ENCODE peak calls at places on chromosomes 2 and 18, in four cellular contexts. W is HepG2, D is GM12878, X is K562. O is an unnamed sample.

GRCh38 chr18:75201936-75202335 is 7.0 kb downstream of the PTGR3 start:
- DNase-seq in D (no peak), X (no peak), W (no peak), O (no peak)

GRCh38 chr18:55405655-55406373 is 182.2 kb downstream of the TCF4 start:
- DNase-seq in D (no peak), W (no peak), X (peak), O (no peak)

GRCh38 chr2:241035142-241035817 is 36.9 kb downstream of the SNED1 start:
- DNase-seq in D (no peak), W (no peak), X (no peak), O (no peak)

GRCh38 chr18:44682871-44683221 is 2.2 kb downstream of the SETBP1 start:
- DNase-seq in W (no peak), X (no peak), D (no peak), O (peak)

GRCh38 chr18:57898506-57899124 is 95.5 kb upstream of the ATP8B1 start:
- DNase-seq in X (no peak), D (no peak), W (no peak), O (no peak)

GRCh38 chr2:74379851-74380789 is at the start of gene DCTN1:
- DNase-seq in W (peak), X (peak), D (no peak), O (peak)

GRCh38 chr2:44937688-44938240 is 3.7 kb upstream of the SIX3 start:
- DNase-seq in X (no peak), W (no peak), D (no peak), O (peak)

GRCh38 chr2:123073371-123073770 is 951.7 kb upstream of the CNTNAP5 start:
- DNase-seq in W (no peak), D (no peak), X (no peak), O (no peak)

GRCh38 chr2:26530696-26531095 is 52.8 kb upstream of the OTOF start:
- DNase-seq in X (no peak), W (no peak), D (no peak), O (no peak)

GRCh38 chr2:149739171-149739879 is 151.8 kb upstream of the MMADHC start:
- DNase-seq in D (no peak), X (no peak), W (no peak), O (no peak)

GRCh38 chr2:219441451-219442205 is 7.0 kb downstream of the SPEG start:
- DNase-seq in W (no peak), D (no peak), X (peak), O (peak)

GRCh38 chr2:33497177-33497787 is 20.8 kb downstream of the RASGRP3 start:
- DNase-seq in X (no peak), D (peak), W (no peak), O (no peak)

GRCh38 chr2:101795033-101795432 is 97.5 kb downstream of the MAP4K4 start:
- DNase-seq in D (no peak), W (no peak), X (no peak), O (no peak)

GRCh38 chr2:120245520-120245835 is 7.2 kb upstream of the RALB start:
- DNase-seq in X (no peak), D (no peak), W (peak), O (peak)

GRCh38 chr18:23998811-23999210 is 15.7 kb upstream of the TTC39C start:
- DNase-seq in W (peak), X (no peak), D (no peak), O (no peak)

GRCh38 chr2:149991576-149991975 is 404.0 kb upstream of the MMADHC start:
- DNase-seq in W (peak), X (no peak), D (no peak), O (peak)

GRCh38 chr18:712401-713134 is at the start of gene ENOSF1:
- DNase-seq in W (peak), X (peak), D (no peak), O (peak)

GRCh38 chr2:227033471-227034148 is 130.4 kb downstream of the COL4A4 start:
- DNase-seq in X (peak), W (peak), D (no peak), O (peak)

GRCh38 chr18:35588995-35589394 is 7.5 kb downstream of the GALNT1 start:
- DNase-seq in W (peak), X (peak), D (no peak), O (no peak)

GRCh38 chr2:85799215-85799956 is 45.6 kb downstream of the ATOH8 start:
- DNase-seq in W (peak), D (no peak), X (no peak), O (peak)

GRCh38 chr2:168912466-168913170 is 11.5 kb downstream of the G6PC2 start:
- DNase-seq in W (no peak), X (no peak), D (no peak), O (no peak)

GRCh38 chr2:9988320-9988719 is 36.8 kb downstream of the GRHL1 start:
- DNase-seq in X (no peak), W (no peak), D (no peak), O (no peak)

GRCh38 chr2:89848114-89848513 is 1156.6 kb downstream of the RPIA start:
- DNase-seq in W (no peak), X (peak), D (no peak), O (no peak)

GRCh38 chr18:9386872-9387271 is 52.3 kb downstream of the TWSG1 start:
- DNase-seq in W (no peak), X (no peak), D (no peak), O (no peak)

GRCh38 chr2:130332271-130333073 is 10.2 kb upstream of the IMP4 start:
- DNase-seq in D (no peak), X (peak), W (peak), O (peak)

GRCh38 chr2:44342854-44343253 is 18.4 kb downstream of the PREPL start:
- DNase-seq in W (peak), X (no peak), D (no peak), O (peak)

GRCh38 chr18:8835556-8835955 is 130.2 kb downstream of the MTCL1 start:
- DNase-seq in X (no peak), D (no peak), W (no peak), O (no peak)

GRCh38 chr2:191835100-191835499 is 11.8 kb downstream of the CAVIN2 start:
- DNase-seq in W (no peak), D (no peak), X (no peak), O (no peak)

GRCh38 chr2:21535826-21536225 is 412.1 kb downstream of the TDRD15 start:
- DNase-seq in D (no peak), W (no peak), X (no peak), O (no peak)

GRCh38 chr2:173891315-173892037 is 73.7 kb downstream of the SP3 start:
- DNase-seq in D (no peak), W (no peak), X (peak), O (no peak)

GRCh38 chr2:186543561-186544131 is 46.2 kb upstream of the ITGAV start:
- DNase-seq in W (no peak), D (no peak), X (no peak), O (no peak)

GRCh38 chr2:10286216-10287037 is 16.3 kb upstream of the HPCAL1 start:
- DNase-seq in D (no peak), W (no peak), X (no peak), O (peak)

GRCh38 chr2:27186613-27187345 is 25.1 kb upstream of the ATRAID start:
- DNase-seq in X (no peak), D (no peak), W (no peak), O (no peak)

GRCh38 chr2:226136739-226137138 is 662.9 kb downstream of the IRS1 start:
- DNase-seq in W (no peak), X (no peak), D (no peak), O (no peak)

GRCh38 chr2:152925540-152926448 is 207.4 kb downstream of the ARL6IP6 start:
- DNase-seq in X (peak), D (peak), W (peak), O (peak)

GRCh38 chr18:52907942-52908341 is 567.9 kb downstream of the DCC start:
- DNase-seq in X (no peak), D (no peak), W (no peak), O (no peak)

GRCh38 chr18:28365406-28365805 is 188.5 kb upstream of the CDH2 start:
- DNase-seq in W (no peak), D (no peak), X (no peak), O (no peak)

GRCh38 chr2:223383315-223383714 is 218.8 kb downstream of the SCG2 start:
- DNase-seq in W (no peak), X (no peak), D (no peak), O (no peak)

GRCh38 chr2:10688921-10689807 is 611 bp downstream of the NOL10 start:
- DNase-seq in X (peak), W (no peak), D (no peak), O (no peak)

GRCh38 chr2:239349448-239350135 is 51.2 kb downstream of the HDAC4 start:
- DNase-seq in W (no peak), D (no peak), X (no peak), O (no peak)

GRCh38 chr2:204634564-204634963 is 89.3 kb downstream of the PARD3B start:
- DNase-seq in X (no peak), W (no peak), D (no peak), O (no peak)

GRCh38 chr2:204638795-204639194 is 93.5 kb downstream of the PARD3B start:
- DNase-seq in X (no peak), D (no peak), W (no peak), O (no peak)

GRCh38 chr2:204632410-204632809 is 87.1 kb downstream of the PARD3B start:
- DNase-seq in X (no peak), D (no peak), W (no peak), O (no peak)

DNA sequence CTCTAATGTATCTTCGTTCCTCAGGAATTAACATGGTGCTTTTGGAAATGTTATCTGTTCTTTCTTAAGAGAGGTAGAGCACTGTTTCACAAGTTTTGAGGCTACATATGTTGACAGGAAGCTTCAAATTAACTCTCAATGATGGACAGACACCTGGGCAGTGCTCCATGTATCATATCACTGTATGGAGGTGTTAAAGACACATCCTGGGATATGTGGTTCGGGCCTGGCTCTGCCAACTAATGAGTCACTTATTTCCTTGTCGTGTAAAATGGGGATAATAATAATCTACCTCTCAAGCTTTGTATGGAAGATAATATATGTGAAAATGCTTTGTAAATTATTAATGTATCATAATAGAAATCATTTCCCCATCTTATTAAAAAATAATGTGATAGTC is 90.2 kb downstream of the PARD3B start:
- DNase-seq in W (no peak), X (no peak), D (no peak), O (no peak)
- TF ChIP-seq JUND in W (no peak), X (no peak), D (no peak), O (no peak)

DNA sequence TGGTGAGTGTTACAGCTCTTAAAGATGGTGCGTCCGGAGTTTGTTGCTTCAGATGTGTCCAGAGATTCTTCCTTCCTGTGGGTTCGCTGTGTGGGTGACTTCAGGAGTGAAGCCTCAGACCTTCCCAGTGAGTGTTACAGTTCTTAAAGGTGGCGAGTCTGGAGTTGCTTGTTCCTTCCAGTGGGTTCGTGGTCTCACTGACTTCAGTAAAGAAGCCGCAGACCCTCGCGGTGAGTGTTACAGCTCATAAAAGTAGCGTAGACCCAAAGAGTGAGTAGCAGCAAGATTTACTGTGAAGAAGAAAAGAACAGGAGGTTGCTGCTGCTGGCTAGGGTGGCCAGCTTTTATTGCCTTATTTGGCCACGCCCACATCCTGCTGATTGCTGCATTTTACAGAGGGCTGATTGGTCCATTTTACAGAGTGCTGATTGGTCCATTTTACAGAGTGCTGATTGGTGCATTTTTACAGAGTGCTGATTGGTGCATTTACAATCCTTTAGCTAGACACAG is 34.0 kb upstream of the SPTBN1 start:
- DNase-seq in X (no peak), W (no peak), D (no peak), O (no peak)
- TF ChIP-seq JUND in X (no peak), W (no peak), D (no peak), O (no peak)

DNA sequence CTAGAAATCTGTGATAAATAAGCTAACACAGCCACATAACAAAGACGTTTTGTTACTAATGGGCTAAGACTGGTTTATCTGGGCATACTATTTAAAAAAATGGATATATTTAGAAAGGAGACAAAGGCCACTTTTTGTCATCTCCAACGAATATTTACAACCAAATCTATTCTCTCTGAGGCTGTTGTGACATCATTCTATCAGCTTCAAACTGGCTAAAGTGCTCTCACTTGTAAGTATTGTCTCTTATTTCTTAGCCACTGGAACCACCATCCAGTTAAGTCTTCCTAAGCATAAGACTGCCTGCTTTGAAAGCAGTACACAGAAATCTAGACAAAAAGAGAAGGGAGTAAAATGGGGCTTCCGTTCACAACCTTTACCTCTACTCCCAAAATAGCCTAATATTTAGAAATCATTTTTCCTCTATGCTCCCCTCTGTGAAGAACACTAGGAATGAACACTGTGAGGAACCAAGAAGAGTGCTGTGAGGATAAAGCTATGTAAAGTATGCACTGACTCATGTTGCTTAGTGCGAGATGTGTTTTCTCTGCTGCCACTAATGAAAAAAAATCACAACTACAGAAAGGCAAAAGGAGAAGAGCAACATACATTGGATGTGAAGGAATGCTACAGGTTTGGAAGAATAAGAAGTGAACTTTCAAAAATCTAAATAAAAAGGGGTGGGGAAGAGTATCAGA is 264.1 kb downstream of the EXOC6B start:
- DNase-seq in W (peak), X (no peak), D (no peak), O (no peak)
- TF ChIP-seq JUND in W (no peak), X (no peak), D (no peak), O (no peak)

GRCh38 chr2:217941339-217941738 is 61.5 kb downstream of the TNS1 start:
- DNase-seq in W (no peak), D (no peak), X (no peak), O (no peak)
- TF ChIP-seq JUND in W (no peak), D (no peak), X (no peak), O (no peak)

GRCh38 chr2:197108758-197109157 is 182.3 kb upstream of the PGAP1 start:
- DNase-seq in X (no peak), D (no peak), W (no peak), O (peak)
- TF ChIP-seq JUND in X (no peak), D (no peak), W (no peak), O (no peak)

GRCh38 chr18:39660141-39660540 is 2094.5 kb upstream of the CELF4 start:
- DNase-seq in X (no peak), W (no peak), D (no peak), O (no peak)

GRCh38 chr18:39653221-39653620 is 2087.6 kb upstream of the CELF4 start:
- DNase-seq in D (no peak), W (no peak), X (no peak), O (no peak)

GRCh38 chr18:39655341-39655740 is 2089.7 kb upstream of the CELF4 start:
- DNase-seq in W (no peak), X (no peak), D (no peak), O (no peak)
- TF ChIP-seq JUND in W (no peak), X (no peak), D (no peak), O (no peak)

DNA sequence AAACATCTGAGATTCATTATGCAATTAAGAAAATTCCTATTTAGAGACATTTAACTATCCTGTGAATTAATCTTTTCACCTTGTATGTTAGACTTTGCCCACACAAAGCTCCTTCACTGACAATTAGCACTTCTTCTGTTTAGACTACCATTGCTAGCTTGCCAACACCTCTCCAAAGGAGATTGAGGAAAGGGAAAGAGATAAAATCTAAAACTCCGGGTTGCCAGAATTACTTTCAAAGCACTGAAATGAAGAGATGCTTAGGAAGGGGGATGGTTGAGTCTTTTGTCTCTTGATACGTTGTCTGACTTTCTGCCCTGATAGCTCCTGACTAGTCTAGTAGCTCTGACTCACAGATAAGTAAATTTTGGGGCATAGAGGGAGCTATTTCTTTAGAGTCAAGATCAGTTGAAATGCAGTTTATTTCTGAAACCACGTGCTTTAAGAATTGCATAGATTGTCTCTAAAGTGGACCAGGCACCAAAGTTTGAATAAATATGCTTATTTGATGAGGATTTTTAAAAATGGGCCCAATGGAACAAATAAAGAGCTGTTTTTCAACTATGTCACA is 74.1 kb upstream of the DSEL start:
- DNase-seq in X (no peak), D (no peak), W (no peak), O (no peak)
- TF ChIP-seq JUND in X (no peak), D (no peak), W (no peak), O (no peak)

GRCh38 chr2:236662231-236663160 is 92.9 kb downstream of the ACKR3 start:
- DNase-seq in D (no peak), W (no peak), X (no peak), O (no peak)

GRCh38 chr2:236663267-236663666 is 93.6 kb downstream of the ACKR3 start:
- DNase-seq in D (no peak), W (no peak), X (no peak), O (no peak)

GRCh38 chr2:236663671-236664101 is 94.1 kb downstream of the ACKR3 start:
- DNase-seq in D (no peak), X (no peak), W (no peak), O (no peak)

GRCh38 chr2:236661064-236661761 is 91.6 kb downstream of the ACKR3 start:
- DNase-seq in D (no peak), W (no peak), X (no peak), O (no peak)

DNA sequence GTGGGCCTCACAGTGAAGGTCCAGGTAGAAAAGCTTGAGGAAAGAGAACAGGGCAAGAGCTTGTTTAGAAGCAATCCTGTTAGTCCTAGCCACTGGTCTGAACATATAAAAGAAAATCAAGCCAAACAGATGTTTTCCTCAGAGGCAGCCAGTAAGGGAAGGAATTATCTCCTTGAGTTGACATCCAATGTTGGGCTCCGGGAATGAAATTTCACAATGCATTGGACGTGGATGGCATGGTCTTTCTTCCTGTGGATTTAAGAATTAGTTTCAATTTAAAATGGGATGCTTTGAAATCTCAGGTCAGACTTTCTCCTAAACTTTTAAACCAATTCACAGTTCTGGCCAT is 92.1 kb downstream of the ACKR3 start:
- DNase-seq in X (no peak), W (no peak), D (no peak), O (no peak)
- TF ChIP-seq JUND in X (no peak), W (no peak), D (no peak), O (no peak)

GRCh38 chr2:217835931-217836881 is 166.6 kb downstream of the TNS1 start:
- DNase-seq in W (no peak), D (no peak), X (no peak), O (no peak)
- TF ChIP-seq JUND in W (no peak), D (no peak), X (no peak), O (no peak)

GRCh38 chr2:98909381-98910211 is 26.4 kb downstream of the CRACDL start:
- DNase-seq in D (no peak), X (no peak), W (peak), O (peak)
- TF ChIP-seq JUND in D (no peak), X (no peak), W (no peak), O (no peak)